ENCODE peak calls at places on chromosomes 16 and 17, in ten cellular contexts. One of them, this sample, is unnamed.

GRCh38 chr17:78716814-78717393 is 65.2 kb downstream of the CYTH1 start:
- DNase-seq in heart right ventricle: peak; percentile 73
- DNase-seq in fibroblast of lung: peak; percentile 45
- DNase-seq in mammary epithelial cell: peak; percentile 80
- DNase-seq in body of pancreas: peak; percentile 86
- DNase-seq in upper lobe of right lung: peak; percentile 82
- DNase-seq in naive thymus-derived CD4-positive, alpha-beta T cell: peak; percentile 38
- DNase-seq in left ventricle myocardium inferior: peak; percentile 76
- DNase-seq in stomach: peak; percentile 87
- DNase-seq in effector memory CD4-positive, alpha-beta T cell: no peak
- DNase-seq in this sample: peak; percentile 78

GRCh38 chr17:72175787-72176515 is 55.1 kb downstream of the SOX9 start:
- DNase-seq in effector memory CD4-positive, alpha-beta T cell: no peak
- DNase-seq in mammary epithelial cell: no peak
- DNase-seq in upper lobe of right lung: no peak
- DNase-seq in left ventricle myocardium inferior: peak; percentile 47
- DNase-seq in naive thymus-derived CD4-positive, alpha-beta T cell: no peak
- DNase-seq in stomach: no peak
- DNase-seq in heart right ventricle: no peak
- DNase-seq in body of pancreas: peak; percentile 44
- DNase-seq in fibroblast of lung: no peak
- DNase-seq in this sample: no peak

GRCh38 chr17:78040561-78041400 is 82.3 kb downstream of the TNRC6C start:
- DNase-seq in stomach: peak; percentile 29
- DNase-seq in left ventricle myocardium inferior: peak; percentile 63
- DNase-seq in mammary epithelial cell: peak; percentile 67
- DNase-seq in heart right ventricle: peak; percentile 59
- DNase-seq in effector memory CD4-positive, alpha-beta T cell: peak; percentile 11
- DNase-seq in naive thymus-derived CD4-positive, alpha-beta T cell: peak; percentile 37
- DNase-seq in upper lobe of right lung: peak; percentile 85
- DNase-seq in fibroblast of lung: peak; percentile 65
- DNase-seq in body of pancreas: peak; percentile 39
- DNase-seq in this sample: peak; percentile 76

GRCh38 chr17:43745541-43745940 is 13.1 kb downstream of the SOST start:
- DNase-seq in body of pancreas: no peak
- DNase-seq in heart right ventricle: no peak
- DNase-seq in left ventricle myocardium inferior: no peak
- DNase-seq in mammary epithelial cell: no peak
- DNase-seq in effector memory CD4-positive, alpha-beta T cell: no peak
- DNase-seq in fibroblast of lung: no peak
- DNase-seq in upper lobe of right lung: no peak
- DNase-seq in stomach: no peak
- DNase-seq in naive thymus-derived CD4-positive, alpha-beta T cell: no peak
- DNase-seq in this sample: no peak

GRCh38 chr16:23333962-23334361 is 31.9 kb downstream of the SCNN1B start:
- DNase-seq in heart right ventricle: no peak
- DNase-seq in stomach: no peak
- DNase-seq in left ventricle myocardium inferior: no peak
- DNase-seq in mammary epithelial cell: no peak
- DNase-seq in naive thymus-derived CD4-positive, alpha-beta T cell: no peak
- DNase-seq in body of pancreas: no peak
- DNase-seq in fibroblast of lung: no peak
- DNase-seq in upper lobe of right lung: no peak
- DNase-seq in effector memory CD4-positive, alpha-beta T cell: no peak
- DNase-seq in this sample: no peak

GRCh38 chr17:62807812-62808575 is at the start of gene MARCHF10:
- DNase-seq in left ventricle myocardium inferior: no peak
- DNase-seq in stomach: peak; percentile 28
- DNase-seq in body of pancreas: peak; percentile 37
- DNase-seq in heart right ventricle: no peak
- DNase-seq in upper lobe of right lung: peak; percentile 79
- DNase-seq in fibroblast of lung: no peak
- DNase-seq in naive thymus-derived CD4-positive, alpha-beta T cell: no peak
- DNase-seq in mammary epithelial cell: no peak
- DNase-seq in effector memory CD4-positive, alpha-beta T cell: no peak
- DNase-seq in this sample: peak; percentile 60

GRCh38 chr17:36550491-36551417 is 6.0 kb downstream of the GGNBP2 start:
- DNase-seq in effector memory CD4-positive, alpha-beta T cell: no peak
- DNase-seq in left ventricle myocardium inferior: no peak
- DNase-seq in naive thymus-derived CD4-positive, alpha-beta T cell: peak; percentile 33
- DNase-seq in mammary epithelial cell: no peak
- DNase-seq in stomach: no peak
- DNase-seq in heart right ventricle: no peak
- DNase-seq in body of pancreas: no peak
- DNase-seq in upper lobe of right lung: no peak
- DNase-seq in fibroblast of lung: no peak
- DNase-seq in this sample: no peak

GRCh38 chr16:11224096-11224893 is 31.7 kb downstream of the SOCS1 start:
- DNase-seq in stomach: peak; percentile 71
- DNase-seq in body of pancreas: peak; percentile 32
- DNase-seq in mammary epithelial cell: no peak
- DNase-seq in fibroblast of lung: no peak
- DNase-seq in upper lobe of right lung: peak; percentile 90
- DNase-seq in left ventricle myocardium inferior: peak; percentile 85
- DNase-seq in effector memory CD4-positive, alpha-beta T cell: peak; percentile 32
- DNase-seq in naive thymus-derived CD4-positive, alpha-beta T cell: peak; percentile 36
- DNase-seq in heart right ventricle: peak; percentile 78
- DNase-seq in this sample: peak; percentile 91

GRCh38 chr17:59558953-59559352 is 6.5 kb upstream of the DHX40 start:
- DNase-seq in body of pancreas: no peak
- DNase-seq in effector memory CD4-positive, alpha-beta T cell: no peak
- DNase-seq in upper lobe of right lung: no peak
- DNase-seq in heart right ventricle: no peak
- DNase-seq in naive thymus-derived CD4-positive, alpha-beta T cell: no peak
- DNase-seq in fibroblast of lung: peak; percentile 45
- DNase-seq in left ventricle myocardium inferior: no peak
- DNase-seq in stomach: no peak
- DNase-seq in mammary epithelial cell: no peak
- DNase-seq in this sample: no peak

GRCh38 chr16:69131167-69131748 is 1.1 kb downstream of the CHTF8 start:
- DNase-seq in naive thymus-derived CD4-positive, alpha-beta T cell: no peak
- DNase-seq in heart right ventricle: no peak
- DNase-seq in fibroblast of lung: peak; percentile 40
- DNase-seq in upper lobe of right lung: peak; percentile 44
- DNase-seq in mammary epithelial cell: no peak
- DNase-seq in stomach: no peak
- DNase-seq in left ventricle myocardium inferior: no peak
- DNase-seq in body of pancreas: no peak
- DNase-seq in effector memory CD4-positive, alpha-beta T cell: no peak
- DNase-seq in this sample: no peak

GRCh38 chr16:52751035-52751434 is 204.1 kb upstream of the TOX3 start:
- DNase-seq in upper lobe of right lung: no peak
- DNase-seq in naive thymus-derived CD4-positive, alpha-beta T cell: no peak
- DNase-seq in effector memory CD4-positive, alpha-beta T cell: no peak
- DNase-seq in mammary epithelial cell: no peak
- DNase-seq in left ventricle myocardium inferior: no peak
- DNase-seq in stomach: no peak
- DNase-seq in body of pancreas: no peak
- DNase-seq in fibroblast of lung: no peak
- DNase-seq in heart right ventricle: no peak
- DNase-seq in this sample: no peak

GRCh38 chr17:65334391-65334790 is 197.2 kb downstream of the RGS9 start:
- DNase-seq in effector memory CD4-positive, alpha-beta T cell: no peak
- DNase-seq in naive thymus-derived CD4-positive, alpha-beta T cell: no peak
- DNase-seq in heart right ventricle: no peak
- DNase-seq in left ventricle myocardium inferior: no peak
- DNase-seq in upper lobe of right lung: no peak
- DNase-seq in fibroblast of lung: no peak
- DNase-seq in stomach: no peak
- DNase-seq in body of pancreas: no peak
- DNase-seq in mammary epithelial cell: peak; percentile 24
- DNase-seq in this sample: no peak

GRCh38 chr16:907361-907760 is 63.4 kb downstream of the LMF1 start:
- DNase-seq in stomach: no peak
- DNase-seq in body of pancreas: no peak
- DNase-seq in left ventricle myocardium inferior: no peak
- DNase-seq in upper lobe of right lung: no peak
- DNase-seq in heart right ventricle: no peak
- DNase-seq in naive thymus-derived CD4-positive, alpha-beta T cell: no peak
- DNase-seq in fibroblast of lung: no peak
- DNase-seq in mammary epithelial cell: no peak
- DNase-seq in effector memory CD4-positive, alpha-beta T cell: no peak
- DNase-seq in this sample: peak; percentile 17
- H3K27ac ChIP-seq in stomach: no peak overlapping the region
- H3K27ac ChIP-seq in body of pancreas: no peak overlapping the region
- H3K27ac ChIP-seq in left ventricle myocardium inferior: no peak overlapping the region
- H3K27ac ChIP-seq in upper lobe of right lung: no peak overlapping the region
- H3K27ac ChIP-seq in heart right ventricle: no peak overlapping the region
- H3K27ac ChIP-seq in naive thymus-derived CD4-positive, alpha-beta T cell: no peak overlapping the region
- H3K27ac ChIP-seq in fibroblast of lung: no peak overlapping the region
- H3K27ac ChIP-seq in mammary epithelial cell: no peak overlapping the region
- H3K27ac ChIP-seq in effector memory CD4-positive, alpha-beta T cell: no peak overlapping the region
- H3K27ac ChIP-seq in this sample: no peak overlapping the region

DNA sequence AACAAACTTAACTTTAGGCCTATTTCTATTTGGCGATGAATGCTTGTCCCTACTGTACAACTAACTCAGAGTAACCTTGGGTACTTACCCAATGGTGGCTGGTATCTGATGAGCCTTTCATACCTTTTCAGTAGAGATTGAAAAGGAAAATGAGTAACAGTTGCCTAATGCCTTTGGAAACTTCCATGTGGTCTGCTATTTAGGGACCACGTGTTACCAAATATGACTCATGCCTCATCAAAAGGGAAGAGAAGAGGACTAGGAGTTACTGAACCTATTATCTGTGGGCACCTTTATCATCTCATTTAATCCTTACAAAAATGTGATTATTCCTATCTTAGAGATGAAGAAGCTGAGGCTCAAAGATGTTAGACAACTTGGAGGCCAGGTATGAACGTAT is 8.1 kb downstream of the MYOCD start:
- DNase-seq in body of pancreas: no peak
- DNase-seq in fibroblast of lung: peak; percentile 30
- DNase-seq in naive thymus-derived CD4-positive, alpha-beta T cell: no peak
- DNase-seq in heart right ventricle: no peak
- DNase-seq in mammary epithelial cell: no peak
- DNase-seq in upper lobe of right lung: no peak
- DNase-seq in effector memory CD4-positive, alpha-beta T cell: no peak
- DNase-seq in stomach: no peak
- DNase-seq in left ventricle myocardium inferior: no peak
- DNase-seq in this sample: no peak
- H3K4me1 ChIP-seq in body of pancreas: no peaks in the 10 kb centered on the region
- H3K4me1 ChIP-seq in fibroblast of lung: no peaks in the 10 kb centered on the region
- H3K4me1 ChIP-seq in naive thymus-derived CD4-positive, alpha-beta T cell: no peaks in the 10 kb centered on the region
- H3K4me1 ChIP-seq in heart right ventricle: peaks cover 32% of the 10 kb centered on the region
- H3K4me1 ChIP-seq in mammary epithelial cell: no peaks in the 10 kb centered on the region
- H3K4me1 ChIP-seq in upper lobe of right lung: no peaks in the 10 kb centered on the region
- H3K4me1 ChIP-seq in effector memory CD4-positive, alpha-beta T cell: no peaks in the 10 kb centered on the region
- H3K4me1 ChIP-seq in stomach: no peaks in the 10 kb centered on the region
- H3K4me1 ChIP-seq in left ventricle myocardium inferior: peaks cover 57% of the 10 kb centered on the region
- H3K4me1 ChIP-seq in this sample: no peaks in the 10 kb centered on the region

DNA sequence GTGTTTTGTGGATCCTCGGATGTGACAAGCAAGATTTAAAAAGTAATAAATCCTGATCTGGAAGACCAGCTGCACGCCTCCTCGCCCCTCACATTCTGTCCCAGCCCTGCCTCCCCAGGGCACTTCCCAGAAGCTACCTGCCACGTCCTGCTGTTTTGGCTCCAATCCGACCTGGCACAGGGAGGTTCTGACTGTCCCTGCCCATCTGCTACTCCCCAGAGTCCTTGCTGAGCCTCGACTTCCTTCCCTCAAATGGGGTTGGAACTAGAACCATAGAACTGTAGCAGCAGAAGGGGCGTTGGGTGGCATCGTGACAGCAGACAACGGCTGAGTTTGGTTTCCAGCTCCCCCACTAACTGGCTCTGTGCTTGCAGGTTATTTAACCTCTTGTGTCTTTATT is 71.7 kb downstream of the RPH3AL start:
- DNase-seq in stomach: peak; percentile 15
- DNase-seq in left ventricle myocardium inferior: no peak
- DNase-seq in effector memory CD4-positive, alpha-beta T cell: no peak
- DNase-seq in naive thymus-derived CD4-positive, alpha-beta T cell: no peak
- DNase-seq in heart right ventricle: no peak
- DNase-seq in upper lobe of right lung: peak; percentile 40
- DNase-seq in fibroblast of lung: no peak
- DNase-seq in body of pancreas: peak; percentile 15
- DNase-seq in mammary epithelial cell: no peak
- DNase-seq in this sample: peak; percentile 22
- H3K4me3 ChIP-seq in stomach: no peak overlapping the region
- H3K4me3 ChIP-seq in left ventricle myocardium inferior: no peak overlapping the region
- H3K4me3 ChIP-seq in effector memory CD4-positive, alpha-beta T cell: no peak overlapping the region
- H3K4me3 ChIP-seq in naive thymus-derived CD4-positive, alpha-beta T cell: no peak overlapping the region
- H3K4me3 ChIP-seq in heart right ventricle: no peak overlapping the region
- H3K4me3 ChIP-seq in upper lobe of right lung: no peak overlapping the region
- H3K4me3 ChIP-seq in fibroblast of lung: no peak overlapping the region
- H3K4me3 ChIP-seq in body of pancreas: no peak overlapping the region
- H3K4me3 ChIP-seq in mammary epithelial cell: no peak overlapping the region
- H3K4me3 ChIP-seq in this sample: no peak overlapping the region

DNA sequence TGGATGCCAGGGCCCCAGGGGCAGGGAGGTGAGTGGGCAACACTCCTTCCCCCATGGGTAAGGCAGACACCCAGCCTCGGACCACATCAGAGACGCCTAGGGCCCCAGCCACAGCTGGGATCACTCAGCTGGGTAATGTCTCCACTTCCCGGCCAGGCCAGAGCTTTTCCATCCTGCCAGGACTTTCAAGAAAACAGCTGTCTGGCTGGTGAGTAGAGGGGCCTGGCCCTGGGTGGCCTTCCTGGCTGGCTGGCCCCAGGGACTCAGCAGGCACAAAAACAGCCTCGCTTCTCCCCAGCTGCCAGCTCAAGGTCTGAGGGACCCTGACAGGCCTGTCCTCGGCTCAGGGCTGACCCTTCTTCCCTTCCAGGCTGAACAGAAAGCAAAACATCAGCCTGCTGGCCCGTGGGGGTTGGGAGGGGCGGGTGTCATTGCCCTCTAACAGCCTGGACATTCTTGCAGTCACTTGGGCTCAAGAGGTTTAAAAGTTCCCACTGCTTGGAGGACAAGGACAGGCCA is 45.3 kb upstream of the JPH3 start:
- DNase-seq in body of pancreas: no peak
- DNase-seq in effector memory CD4-positive, alpha-beta T cell: no peak
- DNase-seq in heart right ventricle: peak; percentile 73
- DNase-seq in naive thymus-derived CD4-positive, alpha-beta T cell: no peak
- DNase-seq in mammary epithelial cell: no peak
- DNase-seq in left ventricle myocardium inferior: peak; percentile 68
- DNase-seq in stomach: no peak
- DNase-seq in upper lobe of right lung: no peak
- DNase-seq in fibroblast of lung: peak; percentile 69
- DNase-seq in this sample: no peak
- H3K27ac ChIP-seq in body of pancreas: no peak overlapping the region
- H3K27ac ChIP-seq in effector memory CD4-positive, alpha-beta T cell: no peak overlapping the region
- H3K27ac ChIP-seq in heart right ventricle: peak overlapping the region; percentile 73
- H3K27ac ChIP-seq in naive thymus-derived CD4-positive, alpha-beta T cell: no peak overlapping the region
- H3K27ac ChIP-seq in mammary epithelial cell: no peak overlapping the region
- H3K27ac ChIP-seq in left ventricle myocardium inferior: peak overlapping the region; percentile 79
- H3K27ac ChIP-seq in stomach: peak overlapping the region; percentile 78
- H3K27ac ChIP-seq in upper lobe of right lung: peak overlapping the region; percentile 80
- H3K27ac ChIP-seq in fibroblast of lung: no peak overlapping the region
- H3K27ac ChIP-seq in this sample: peak overlapping the region; percentile 67

GRCh38 chr17:81869221-81870154 is 1.6 kb downstream of the ARHGDIA start:
- DNase-seq in upper lobe of right lung: peak; percentile 70
- DNase-seq in naive thymus-derived CD4-positive, alpha-beta T cell: no peak
- DNase-seq in heart right ventricle: peak; percentile 58
- DNase-seq in mammary epithelial cell: no peak
- DNase-seq in fibroblast of lung: peak; percentile 32
- DNase-seq in stomach: peak; percentile 33
- DNase-seq in body of pancreas: peak; percentile 51
- DNase-seq in effector memory CD4-positive, alpha-beta T cell: no peak
- DNase-seq in left ventricle myocardium inferior: no peak
- DNase-seq in this sample: no peak
- H3K4me1 ChIP-seq in upper lobe of right lung: peaks cover 43% of the 10 kb centered on the region
- H3K4me1 ChIP-seq in naive thymus-derived CD4-positive, alpha-beta T cell: peaks cover 25% of the 10 kb centered on the region
- H3K4me1 ChIP-seq in heart right ventricle: peaks cover 77% of the 10 kb centered on the region
- H3K4me1 ChIP-seq in mammary epithelial cell: peaks cover 33% of the 10 kb centered on the region
- H3K4me1 ChIP-seq in fibroblast of lung: peaks cover 20% of the 10 kb centered on the region
- H3K4me1 ChIP-seq in stomach: peaks cover 54% of the 10 kb centered on the region
- H3K4me1 ChIP-seq in body of pancreas: peaks cover 70% of the 10 kb centered on the region
- H3K4me1 ChIP-seq in effector memory CD4-positive, alpha-beta T cell: peaks cover 45% of the 10 kb centered on the region
- H3K4me1 ChIP-seq in left ventricle myocardium inferior: peaks cover 75% of the 10 kb centered on the region
- H3K4me1 ChIP-seq in this sample: peaks cover 63% of the 10 kb centered on the region